ENCODE peak calls at places on chromosome 5, in four cellular contexts. J is GM12865, N is WTC11, H is fibroblast of lung. P is an unnamed sample.

GRCh38 chr5:43920422-43920821 is 317.4 kb downstream of the NNT start:
- DNase-seq in H (no peak), J (no peak), N (no peak), P (no peak)

GRCh38 chr5:107669543-107670027 is 1.2 kb downstream of the EFNA5 start:
- DNase-seq in J (peak; percentile 57), N (peak; percentile 64), H (peak; percentile 45), P (peak; percentile 53)

GRCh38 chr5:12623408-12623807 is 719.2 kb upstream of the CTNND2 start:
- DNase-seq in N (peak; percentile 17), H (no peak), J (no peak), P (no peak)

GRCh38 chr5:134245101-134245604 is 19.3 kb upstream of the PPP2CA start:
- DNase-seq in H (peak; percentile 75), N (peak; percentile 16), J (no peak), P (peak; percentile 36)

GRCh38 chr5:122187426-122187825 is 58.1 kb downstream of the ZNF474 start:
- DNase-seq in N (no peak), H (no peak), J (no peak), P (no peak)

GRCh38 chr5:56543431-56544385 is 271.6 kb upstream of the MAP3K1 start:
- DNase-seq in H (peak; percentile 21), J (no peak), N (no peak), P (no peak)

GRCh38 chr5:90421136-90421535 is 11.6 kb upstream of the CETN3 start:
- DNase-seq in J (peak; percentile 29), H (peak; percentile 12), N (peak; percentile 42), P (peak; percentile 19)

GRCh38 chr5:132369012-132369470 is 469 bp upstream of the SLC22A5 start:
- DNase-seq in H (peak; percentile 25), J (no peak), N (no peak), P (no peak)

GRCh38 chr5:154320690-154321089 is 125.1 kb upstream of the SAP30L start:
- DNase-seq in J (no peak), H (no peak), N (no peak), P (no peak)

DNA sequence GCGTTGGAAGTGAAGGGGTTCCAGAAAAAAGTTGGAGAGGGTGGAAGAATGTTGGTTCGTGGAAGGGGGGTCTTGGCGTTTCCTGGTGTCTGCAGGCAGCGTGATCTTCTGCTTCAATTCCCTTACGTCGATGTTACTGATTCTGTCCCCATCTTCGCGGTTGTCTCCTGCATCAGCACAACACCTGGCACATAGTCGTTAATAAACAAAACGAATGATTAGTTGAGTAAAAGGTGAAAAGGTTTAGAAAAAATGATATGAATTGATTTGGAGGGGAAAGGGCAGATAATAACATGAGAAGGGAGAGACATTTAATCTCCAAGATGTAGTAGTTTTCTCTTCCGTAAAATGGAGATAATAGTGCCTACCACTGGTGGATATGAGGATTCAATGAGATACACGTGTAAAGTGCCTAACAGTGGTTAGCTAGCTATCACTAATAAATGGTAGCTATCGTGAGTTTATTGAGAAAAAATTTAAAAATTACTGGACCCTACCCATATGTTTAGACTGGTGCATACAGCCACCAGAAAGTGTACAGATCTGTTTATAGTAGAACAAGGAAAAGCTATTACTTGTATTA is 556 bp downstream of the MTREX start:
- DNase-seq in N (no peak), H (peak; percentile 49), J (peak; percentile 45), P (no peak)
- TF ChIP-seq CTCF in N (no peak), H (peak; percentile 16), J (no peak), P (no peak)

GRCh38 chr5:541888-542692 is 17.8 kb upstream of the SLC9A3 start:
- DNase-seq in N (peak; percentile 6), H (no peak), J (peak; percentile 38), P (no peak)

GRCh38 chr5:542693-543311 is 18.6 kb upstream of the SLC9A3 start:
- DNase-seq in H (no peak), N (peak; percentile 10), J (no peak), P (peak; percentile 9)

GRCh38 chr5:543755-544674 is 19.8 kb upstream of the SLC9A3 start:
- DNase-seq in H (no peak), N (peak; percentile 8), J (peak; percentile 84), P (peak; percentile 7)

GRCh38 chr5:544675-545330 is 20.6 kb upstream of the SLC9A3 start:
- DNase-seq in J (no peak), H (no peak), N (no peak), P (peak; percentile 5)

GRCh38 chr5:543351-543750 is 19.1 kb upstream of the SLC9A3 start:
- DNase-seq in H (no peak), N (peak; percentile 3), J (no peak), P (no peak)
- TF ChIP-seq CTCF in H (no peak), N (no peak), J (no peak), P (no peak)

DNA sequence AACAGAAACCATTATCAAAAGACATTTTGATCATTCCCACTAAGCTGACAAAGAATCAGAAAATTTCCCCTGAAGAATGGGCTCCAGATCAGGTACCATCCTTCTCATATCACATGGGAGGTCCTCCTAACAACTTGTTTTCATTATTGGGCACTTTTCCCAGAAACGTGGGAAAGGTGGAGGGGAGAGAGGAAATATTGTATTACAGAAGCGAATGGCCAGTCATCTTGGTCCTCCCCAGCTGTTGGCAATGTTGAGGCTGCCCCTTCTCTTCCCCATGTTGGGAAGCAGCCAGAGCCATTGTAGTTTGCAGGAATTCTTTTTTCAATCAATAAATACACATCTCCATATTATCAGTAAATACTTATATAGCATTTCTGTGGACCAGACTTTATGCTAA is 126.2 kb upstream of the ZNF608 start:
- DNase-seq in N (no peak), J (no peak), H (no peak), P (no peak)
- TF ChIP-seq CTCF in N (no peak), J (no peak), H (no peak), P (no peak)

GRCh38 chr5:9316041-9316440 is 229.8 kb downstream of the SEMA5A start:
- DNase-seq in H (no peak), J (no peak), N (no peak), P (no peak)

GRCh38 chr5:9316733-9317132 is 229.1 kb downstream of the SEMA5A start:
- DNase-seq in N (no peak), H (no peak), J (no peak), P (no peak)

GRCh38 chr5:9318031-9318430 is 227.8 kb downstream of the SEMA5A start:
- DNase-seq in H (no peak), J (no peak), N (no peak), P (no peak)

GRCh38 chr5:9313751-9314150 is 232.1 kb downstream of the SEMA5A start:
- DNase-seq in H (no peak), J (no peak), N (peak; percentile 32), P (no peak)
- TF ChIP-seq CTCF in H (no peak), J (no peak), N (peak; percentile 12), P (no peak)

DNA sequence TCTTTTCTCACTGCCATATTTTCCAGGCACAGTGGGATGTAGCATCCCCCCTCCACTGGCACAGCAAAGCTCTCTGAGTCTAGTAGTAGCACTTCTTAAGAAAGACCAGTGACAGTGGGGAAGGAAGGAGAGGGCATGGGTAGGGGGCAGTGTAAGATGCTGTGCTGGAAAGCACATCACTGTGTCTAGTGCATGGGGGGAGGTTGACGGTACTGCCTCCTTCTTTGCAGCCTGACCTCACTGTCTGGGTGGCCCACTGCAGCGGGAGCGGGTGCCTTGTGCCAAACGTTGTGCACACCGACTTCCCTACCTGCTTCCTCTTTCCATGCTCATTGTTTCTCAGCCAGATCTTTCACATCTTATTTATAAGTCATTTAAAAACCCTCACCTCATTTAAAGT is 91.8 kb downstream of the PDE8B start:
- DNase-seq in H (no peak), N (no peak), J (no peak), P (no peak)
- TF ChIP-seq CTCF in H (no peak), N (no peak), J (no peak), P (no peak)

GRCh38 chr5:98768160-98769005 is 5.1 kb upstream of the RGMB start:
- DNase-seq in J (peak; percentile 45), N (peak; percentile 74), H (peak; percentile 76), P (peak; percentile 70)

GRCh38 chr5:98769256-98770157 is 4.0 kb upstream of the RGMB start:
- DNase-seq in N (peak; percentile 59), J (peak; percentile 39), H (peak; percentile 76), P (peak; percentile 65)

GRCh38 chr5:98767563-98767962 is 5.9 kb upstream of the RGMB start:
- DNase-seq in N (no peak), H (no peak), J (no peak), P (no peak)

GRCh38 chr5:98770158-98770910 is 3.1 kb upstream of the RGMB start:
- DNase-seq in J (peak; percentile 49), N (no peak), H (peak; percentile 82), P (peak; percentile 59)

DNA sequence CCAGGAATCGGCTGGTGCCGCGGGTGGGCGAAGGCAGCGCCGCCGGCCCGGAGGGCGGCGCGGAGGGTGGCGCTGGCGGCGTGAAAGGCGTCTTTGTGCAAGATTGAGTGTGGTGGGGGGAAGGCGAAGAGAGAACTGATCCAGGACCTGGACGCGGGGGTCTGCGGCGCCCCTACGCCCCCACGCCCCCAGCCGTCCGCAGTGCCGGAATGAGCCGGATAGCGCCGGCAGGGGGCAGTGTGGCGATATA is 4.5 kb upstream of the RGMB start:
- DNase-seq in N (peak; percentile 75), J (no peak), H (no peak), P (peak; percentile 86)
- TF ChIP-seq CTCF in N (no peak), J (peak; percentile 72), H (peak; percentile 55), P (no peak)

DNA sequence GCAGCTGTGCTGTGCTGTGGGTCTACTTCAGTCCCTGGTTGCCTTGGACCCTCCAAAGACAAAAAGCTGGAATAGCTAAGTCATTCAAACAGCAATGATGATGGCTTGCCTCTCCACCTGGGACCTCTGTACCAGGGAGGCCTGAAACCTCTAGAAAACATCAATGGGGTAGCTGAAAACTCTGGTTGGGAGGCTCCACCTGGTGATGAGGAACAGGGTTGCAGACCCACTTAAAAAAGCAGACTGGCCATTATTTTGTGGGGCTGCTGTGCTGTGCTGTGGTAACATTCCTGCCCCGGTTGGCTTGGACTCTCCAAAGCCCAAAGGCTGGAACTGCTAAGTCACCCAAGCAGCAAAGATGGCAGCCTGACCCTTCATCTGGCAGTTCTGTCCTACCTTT is 839.3 kb upstream of the ARRDC3 start:
- DNase-seq in H (peak; percentile 20), J (no peak), N (peak; percentile 26), P (no peak)
- TF ChIP-seq CTCF in H (peak; percentile 35), J (no peak), N (no peak), P (no peak)

DNA sequence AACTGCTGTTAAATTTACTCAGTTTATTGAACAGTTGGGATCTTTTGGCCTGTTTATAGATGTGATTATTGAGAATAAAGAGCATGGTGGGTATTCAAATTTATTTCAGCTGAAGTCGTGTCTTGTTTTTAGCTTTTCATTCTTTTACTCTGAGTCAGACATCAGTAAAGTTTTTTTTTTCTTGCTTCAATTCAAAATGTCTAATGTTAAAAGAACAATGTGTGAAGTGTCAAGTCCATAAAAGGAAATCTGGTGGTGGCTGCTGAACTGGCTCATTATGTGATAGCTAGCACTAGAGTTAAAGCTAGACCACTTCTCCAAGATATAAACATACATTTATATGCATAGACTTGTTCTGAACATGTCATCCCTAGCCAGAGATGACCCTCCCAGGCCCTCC is 338.2 kb downstream of the RAB3C start:
- DNase-seq in H (peak; percentile 15), J (no peak), N (no peak), P (no peak)
- TF ChIP-seq CTCF in H (no peak), J (no peak), N (no peak), P (no peak)

DNA sequence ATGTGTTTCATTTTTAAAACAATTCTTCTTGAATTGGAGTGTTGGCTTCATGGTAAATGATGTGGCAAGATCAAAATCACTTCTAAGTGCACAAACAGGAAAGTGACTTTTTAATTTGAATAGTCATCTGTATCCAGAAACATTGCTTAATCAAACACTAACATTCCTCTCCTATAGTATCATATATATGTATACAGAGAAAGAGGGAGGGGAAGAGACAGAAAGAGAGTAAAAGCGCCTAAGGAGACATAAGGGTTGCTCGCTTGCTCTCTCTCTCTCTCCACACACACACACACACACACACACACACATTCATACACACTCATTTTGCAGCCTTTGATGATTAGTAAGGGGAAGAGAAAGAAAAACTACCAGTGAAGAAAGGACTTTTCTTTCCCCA is 95.4 kb upstream of the PRDM9 start:
- DNase-seq in J (no peak), H (peak; percentile 70), N (no peak), P (no peak)
- TF ChIP-seq CTCF in J (no peak), H (no peak), N (no peak), P (no peak)

P was measured in glutamatergic neuron.